ENCODE peak calls at places on chromosomes 5 and 9, in four cellular contexts. V, N, E and Q are unnamed samples.

GRCh38 chr5:5480481-5481111 is 58.1 kb downstream of the ICE1 start:
- DNase-seq in V (no peak), N (no peak), E (no peak), Q (no peak)

GRCh38 chr9:87599901-87600610 is 102.4 kb downstream of the DAPK1 start:
- DNase-seq in V (no peak), N (peak), E (peak), Q (no peak)

GRCh38 chr9:37943329-37944265 is 39.7 kb upstream of the SLC25A51 start:
- DNase-seq in V (no peak), N (no peak), E (no peak), Q (no peak)

GRCh38 chr5:131096774-131097695 is 68.0 kb downstream of the HINT1 start:
- DNase-seq in V (no peak), N (no peak), E (no peak), Q (no peak)

GRCh38 chr5:173454764-173455598 is 126.8 kb upstream of the STC2 start:
- DNase-seq in V (no peak), N (peak), E (peak), Q (no peak)

GRCh38 chr5:55711531-55712022 is 547 bp downstream of the SLC38A9 start:
- DNase-seq in V (no peak), N (peak), E (no peak), Q (no peak)

GRCh38 chr5:95331358-95331757 is 46.5 kb upstream of the MCTP1 start:
- DNase-seq in V (no peak), N (no peak), E (no peak), Q (no peak)

GRCh38 chr9:103941104-103941503 is 153.0 kb upstream of the SMC2 start:
- DNase-seq in V (no peak), N (no peak), E (no peak), Q (no peak)

DNA sequence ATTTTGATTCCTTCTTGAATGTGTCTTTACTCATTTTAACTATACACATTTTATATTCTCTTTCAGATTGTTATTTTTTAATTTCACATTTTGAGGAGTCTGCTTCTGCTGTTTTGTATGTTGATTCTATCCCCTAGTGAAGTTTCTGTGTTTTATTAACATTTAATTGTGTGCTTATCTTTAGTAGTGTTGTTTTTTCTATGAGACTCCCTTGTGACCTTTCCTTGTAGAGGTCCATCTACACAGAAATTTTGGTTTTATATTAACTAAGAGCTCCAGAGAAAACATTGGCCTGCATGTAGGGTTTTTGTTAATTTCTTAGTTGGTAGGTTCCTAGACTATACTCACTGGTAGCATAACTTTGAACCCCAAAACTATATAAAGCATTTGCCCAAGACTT is 35.4 kb upstream of the IL13 start:
- DNase-seq in V (no peak), N (no peak), E (no peak), Q (no peak)
- TF ChIP-seq RFX5 in V (no peak), N (no peak), E (no peak), Q (no peak)

GRCh38 chr9:75892168-75892901 is 1.9 kb downstream of the PCSK5 start:
- DNase-seq in V (no peak), N (peak), E (no peak), Q (peak)
- TF ChIP-seq PBX3 in V (no peak), N (no peak), E (no peak), Q (no peak)

GRCh38 chr5:96952946-96953730 is 17.3 kb downstream of the LNPEP start:
- DNase-seq in V (no peak), N (no peak), E (no peak), Q (no peak)
- TF ChIP-seq RFX5 in V (no peak), N (no peak), E (no peak), Q (no peak)

DNA sequence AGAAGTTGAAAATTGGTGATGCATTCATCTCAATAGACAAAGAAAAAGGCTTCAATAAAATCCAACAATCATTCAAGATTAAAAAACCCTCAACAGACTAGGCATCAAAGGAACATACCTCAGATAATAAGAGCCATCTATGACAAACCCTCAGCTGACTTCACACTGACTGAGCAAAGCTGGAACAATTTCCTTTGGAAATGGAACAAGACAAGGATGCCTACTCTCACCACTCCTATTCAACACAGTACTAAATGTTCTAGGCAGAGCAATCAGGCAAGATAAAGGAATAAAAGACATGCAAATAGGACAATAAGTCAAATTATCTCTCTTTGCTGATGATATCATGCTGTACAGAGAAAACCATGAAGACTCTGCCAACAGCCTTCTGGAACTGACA is 1188.1 kb downstream of the DTWD2 start:
- DNase-seq in V (no peak), N (no peak), E (no peak), Q (no peak)
- TF ChIP-seq PBX3 in V (no peak), N (no peak), E (no peak), Q (no peak)

DNA sequence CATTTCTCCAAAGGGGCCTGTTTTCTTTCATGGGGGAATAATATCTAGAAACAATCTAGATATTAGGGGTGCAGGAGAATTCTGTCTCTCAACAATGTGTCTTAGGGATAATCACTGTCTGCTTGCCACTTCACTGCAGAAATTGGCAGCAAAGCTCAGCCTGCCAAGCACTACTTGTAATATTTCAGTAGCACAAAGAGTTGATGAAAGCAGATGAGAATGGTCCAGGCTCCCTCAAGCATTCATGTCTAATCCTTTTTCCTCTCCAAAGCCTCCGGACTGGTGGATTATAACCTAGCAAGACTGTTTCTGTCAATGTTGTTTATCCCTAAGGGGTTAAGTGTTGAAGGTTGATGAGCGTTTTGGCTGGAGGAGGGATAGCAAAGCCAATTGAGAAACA is 13.3 kb upstream of the MPDZ start:
- DNase-seq in V (no peak), N (no peak), E (no peak), Q (no peak)
- TF ChIP-seq RFX5 in V (no peak), N (no peak), E (no peak), Q (no peak)

DNA sequence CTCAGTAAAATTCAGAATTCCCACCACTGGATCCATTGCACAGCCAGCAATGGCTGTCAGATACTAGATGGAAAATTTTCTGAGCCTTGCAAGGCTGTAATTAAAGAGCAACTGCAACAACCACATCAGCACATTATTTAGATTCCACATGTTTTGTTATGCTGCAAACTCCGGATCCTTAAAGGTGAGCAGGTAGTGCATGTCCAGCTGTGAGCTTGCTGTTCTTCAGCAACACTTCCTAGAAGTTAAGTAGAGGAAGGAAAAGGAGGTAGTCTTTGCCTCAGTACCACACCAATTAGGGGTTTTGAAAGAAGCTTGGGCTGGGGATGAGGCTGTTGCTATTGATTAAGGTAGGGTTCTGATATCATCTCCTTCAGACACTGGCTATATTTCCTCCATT is 144.3 kb downstream of the AUH start:
- DNase-seq in V (no peak), N (no peak), E (no peak), Q (no peak)
- TF ChIP-seq PBX3 in V (no peak), N (no peak), E (no peak), Q (no peak)

GRCh38 chr9:94029932-94030317 is 54.3 kb upstream of the PTPDC1 start:
- DNase-seq in V (no peak), N (no peak), E (no peak), Q (no peak)
- TF ChIP-seq RFX5 in V (no peak), N (no peak), E (no peak), Q (no peak)

DNA sequence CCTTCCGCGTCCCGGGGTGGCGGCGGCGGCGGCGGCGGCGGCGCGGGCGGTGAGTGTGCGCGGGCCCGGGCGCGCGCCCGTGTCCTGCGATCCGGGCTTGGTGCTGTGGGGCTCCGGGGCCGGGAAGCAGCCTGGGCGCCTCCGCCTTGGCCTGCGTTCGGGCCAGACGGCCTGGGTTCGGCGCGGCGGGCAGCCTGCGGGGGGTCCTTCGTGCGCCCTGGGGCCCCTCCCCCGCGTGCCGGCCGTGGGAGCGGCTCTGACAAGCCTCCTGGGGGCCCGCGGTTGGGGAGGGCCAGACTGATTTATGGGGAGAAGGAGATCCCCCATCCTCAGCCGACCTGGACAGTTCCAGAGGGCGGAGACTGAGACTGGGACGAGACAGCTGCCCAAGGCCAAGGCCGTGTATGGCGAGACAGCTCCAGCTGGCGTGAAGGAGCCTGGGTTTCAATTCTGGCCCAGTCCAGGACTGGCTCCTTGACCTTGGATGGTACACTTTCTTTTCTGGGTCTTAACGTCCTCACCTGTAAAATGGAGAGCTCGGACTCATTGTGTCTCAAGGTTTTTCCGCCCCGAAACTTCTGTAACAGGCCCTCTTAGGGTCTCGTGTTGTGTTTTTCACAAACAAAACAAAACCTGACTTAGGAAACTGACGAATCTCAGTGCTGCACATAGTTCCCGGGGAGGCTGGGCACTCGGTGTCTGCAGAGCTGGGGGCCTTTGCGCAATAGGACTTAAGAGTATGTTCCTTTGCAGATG is 603 bp downstream of the TMEM268 start:
- DNase-seq in V (no peak), N (peak), E (no peak), Q (no peak)
- TF ChIP-seq PBX3 in V (no peak), N (no peak), E (no peak), Q (peak)

DNA sequence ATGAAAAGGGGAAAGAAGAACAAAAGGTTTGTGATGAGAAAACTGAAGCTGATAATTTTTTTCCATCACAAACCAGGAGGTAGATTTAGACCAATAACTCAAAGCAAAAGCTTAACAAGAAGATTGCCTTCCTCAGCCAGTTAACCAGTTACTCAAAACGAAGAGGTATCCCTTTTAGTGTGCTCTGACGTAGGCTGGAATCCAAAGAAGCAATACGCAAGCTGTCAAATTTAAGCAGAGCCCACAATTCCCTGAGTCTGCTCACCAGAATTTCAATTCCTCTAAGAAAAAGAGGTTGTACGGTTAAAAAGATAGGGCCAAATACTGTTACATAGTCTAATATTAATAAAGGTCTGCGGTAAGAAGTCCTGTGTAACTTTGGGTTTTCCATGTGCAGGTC is 61.8 kb downstream of the BRINP1 start:
- DNase-seq in V (no peak), N (no peak), E (no peak), Q (no peak)
- TF ChIP-seq RFX5 in V (no peak), N (no peak), E (no peak), Q (no peak)

GRCh38 chr9:8816361-8816760 is 1016.8 kb upstream of the DMAC1 start:
- DNase-seq in V (no peak), N (no peak), E (no peak), Q (peak)
- TF ChIP-seq PBX3 in V (no peak), N (no peak), E (no peak), Q (no peak)